ENCODE peak calls at places on chromosomes 11 and 22, in ten cellular contexts. H is Caki2; C is activated CD4-positive, alpha-beta T cell treated with anti-CD3 and anti-CD28 coated beads for 48 hours; T is AG04450; N is activated T-helper 1 cell treated with anti-CD3 and anti-CD28 coated beads, Interleukin-12 subunit alpha, Interleukin-12 subunit beta, Interleukin-2, Interleukin-4 antibody, amounts not matched to agents 30 ng/mL and 10 ng/mL and 1 ng/mL, durations not matched to agents 14 hours and 24 hours and 36 hours; Y is tibial nerve; K is smooth muscle cell of the brain vasculature; J is activated naive CD4-positive, alpha-beta T cell; L is NCI-H1436 treated with DMSO at 0.1 percent for 48 hours; M is stimulated activated naive CD8-positive, alpha-beta T cell treated with anti-CD3 and anti-CD28 coated beads, Interleukin-15, Interleukin-2, amounts not matched to agents 100 U/mL and 50 U/mL, for 24 hours. S is an unnamed sample.

GRCh38 chr11:67416416-67417335 is 1.2 kb downstream of the CARNS1 start:
- DNase-seq in H (peak; percentile 30), C (peak; percentile 65), T (no peak), N (no peak), Y (no peak), K (no peak), J (no peak), L (peak; percentile 49), M (peak; percentile 62), S (peak; percentile 61)

GRCh38 chr11:93526691-93527583 is 16.3 kb downstream of the SMCO4 start:
- DNase-seq in H (no peak), C (no peak), T (no peak), N (no peak), Y (no peak), K (no peak), J (no peak), L (no peak), M (no peak), S (no peak)

GRCh38 chr11:68353118-68353517 is 40.7 kb downstream of the LRP5 start:
- DNase-seq in H (no peak), C (no peak), T (no peak), N (no peak), Y (no peak), K (no peak), J (no peak), L (no peak), M (no peak), S (no peak)

GRCh38 chr11:17505146-17505545 is 28.5 kb upstream of the ABCC8 start:
- DNase-seq in H (no peak), C (no peak), T (no peak), N (no peak), Y (no peak), K (no peak), J (no peak), L (no peak), M (no peak), S (no peak)

GRCh38 chr11:64088159-64089026 is 52.7 kb downstream of the FLRT1 start:
- DNase-seq in H (no peak), C (peak; percentile 7), T (no peak), N (no peak), Y (no peak), K (no peak), J (no peak), L (no peak), M (no peak), S (no peak)

GRCh38 chr11:9617960-9618359 is 44.5 kb downstream of the WEE1 start:
- DNase-seq in H (no peak), C (no peak), T (no peak), N (no peak), Y (no peak), K (no peak), J (no peak), L (no peak), M (no peak), S (no peak)

GRCh38 chr11:62048101-62048500 is 75.7 kb upstream of the INCENP start:
- DNase-seq in H (no peak), C (no peak), T (no peak), N (no peak), Y (no peak), K (no peak), J (no peak), L (no peak), M (no peak), S (no peak)

GRCh38 chr22:17773606-17774205 is 563 bp downstream of the BID start:
- DNase-seq in H (peak; percentile 32), C (peak; percentile 72), T (no peak), N (peak; percentile 67), Y (no peak), K (no peak), J (no peak), L (peak; percentile 40), M (peak; percentile 82), S (peak; percentile 81)

GRCh38 chr11:93988455-93988854 is 32.7 kb upstream of the HEPHL1 start:
- DNase-seq in H (no peak), C (no peak), T (no peak), N (no peak), Y (no peak), K (no peak), J (no peak), L (no peak), M (no peak), S (no peak)